ENCODE peak calls at places on chromosomes 11 and 22, in six cellular contexts. One of them, this sample, is unnamed.

GRCh38 chr11:119031912-119032280 is 1.2 kb upstream of the SLC37A4 start:
- DNase-seq in left ventricle myocardium inferior: no peak
- DNase-seq in AG09309: no peak
- DNase-seq in OCI-LY7: no peak
- DNase-seq in AG09319: no peak
- DNase-seq in HFFc6: no peak
- DNase-seq in this sample: no peak

GRCh38 chr22:39706406-39707150 is 136.0 kb downstream of the CACNA1I start:
- DNase-seq in AG09319: no peak
- DNase-seq in left ventricle myocardium inferior: no peak
- DNase-seq in HFFc6: no peak
- DNase-seq in OCI-LY7: no peak
- DNase-seq in AG09309: no peak
- DNase-seq in this sample: no peak

GRCh38 chr11:74000770-74001169 is 8.1 kb downstream of the UCP3 start:
- DNase-seq in left ventricle myocardium inferior: no peak
- DNase-seq in OCI-LY7: no peak
- DNase-seq in AG09309: no peak
- DNase-seq in AG09319: no peak
- DNase-seq in HFFc6: no peak
- DNase-seq in this sample: no peak

GRCh38 chr11:60915250-60915914 is 1.4 kb downstream of the TMEM109 start:
- DNase-seq in AG09309: no peak
- DNase-seq in left ventricle myocardium inferior: peak; percentile 49
- DNase-seq in OCI-LY7: peak; percentile 87
- DNase-seq in HFFc6: peak; percentile 65
- DNase-seq in AG09319: no peak
- DNase-seq in this sample: peak; percentile 76

GRCh38 chr11:47714554-47715081 is 551 bp downstream of the AGBL2 start:
- DNase-seq in left ventricle myocardium inferior: no peak
- DNase-seq in AG09309: no peak
- DNase-seq in HFFc6: no peak
- DNase-seq in OCI-LY7: no peak
- DNase-seq in AG09319: no peak
- DNase-seq in this sample: peak; percentile 34

GRCh38 chr11:126165366-126166156 is 45.9 kb downstream of the RPUSD4 start:
- DNase-seq in AG09309: no peak
- DNase-seq in left ventricle myocardium inferior: peak; percentile 1
- DNase-seq in HFFc6: no peak
- DNase-seq in AG09319: no peak
- DNase-seq in OCI-LY7: no peak
- DNase-seq in this sample: no peak

GRCh38 chr11:110712643-110713468 is 619 bp upstream of the ARHGAP20 start:
- DNase-seq in HFFc6: no peak
- DNase-seq in left ventricle myocardium inferior: no peak
- DNase-seq in AG09309: no peak
- DNase-seq in OCI-LY7: no peak
- DNase-seq in AG09319: no peak
- DNase-seq in this sample: no peak

GRCh38 chr11:27621440-27622161 is 78.7 kb downstream of the BDNF start:
- DNase-seq in AG09309: no peak
- DNase-seq in HFFc6: no peak
- DNase-seq in left ventricle myocardium inferior: no peak
- DNase-seq in AG09319: no peak
- DNase-seq in OCI-LY7: no peak
- DNase-seq in this sample: no peak

GRCh38 chr11:109247071-109247470 is 174.9 kb upstream of the C11orf87 start:
- DNase-seq in HFFc6: peak; percentile 14
- DNase-seq in OCI-LY7: no peak
- DNase-seq in AG09319: no peak
- DNase-seq in AG09309: no peak
- DNase-seq in left ventricle myocardium inferior: no peak
- DNase-seq in this sample: no peak

GRCh38 chr11:44212128-44212527 is 97.8 kb downstream of the ALX4 start:
- DNase-seq in HFFc6: no peak
- DNase-seq in AG09309: no peak
- DNase-seq in AG09319: no peak
- DNase-seq in OCI-LY7: no peak
- DNase-seq in left ventricle myocardium inferior: no peak
- DNase-seq in this sample: no peak

GRCh38 chr11:45021001-45021400 is 70.3 kb upstream of the TP53I11 start:
- DNase-seq in HFFc6: no peak
- DNase-seq in AG09319: no peak
- DNase-seq in AG09309: no peak
- DNase-seq in OCI-LY7: peak; percentile 34
- DNase-seq in left ventricle myocardium inferior: no peak
- DNase-seq in this sample: no peak

GRCh38 chr22:38471237-38471636 is 3.3 kb downstream of the KDELR3 start:
- DNase-seq in AG09319: no peak
- DNase-seq in AG09309: no peak
- DNase-seq in OCI-LY7: no peak
- DNase-seq in left ventricle myocardium inferior: no peak
- DNase-seq in HFFc6: no peak
- DNase-seq in this sample: no peak

GRCh38 chr11:70225629-70226582 is 22.8 kb downstream of the FADD start:
- DNase-seq in left ventricle myocardium inferior: no peak
- DNase-seq in AG09319: no peak
- DNase-seq in HFFc6: no peak
- DNase-seq in AG09309: no peak
- DNase-seq in OCI-LY7: no peak
- DNase-seq in this sample: no peak

GRCh38 chr11:48101958-48102357 is 114.7 kb upstream of the OR4B1 start:
- DNase-seq in AG09319: no peak
- DNase-seq in AG09309: no peak
- DNase-seq in OCI-LY7: no peak
- DNase-seq in HFFc6: no peak
- DNase-seq in left ventricle myocardium inferior: no peak
- DNase-seq in this sample: no peak

GRCh38 chr22:36853407-36854099 is 7.3 kb upstream of the NCF4 start:
- DNase-seq in AG09309: no peak
- DNase-seq in HFFc6: peak; percentile 52
- DNase-seq in left ventricle myocardium inferior: peak; percentile 65
- DNase-seq in AG09319: no peak
- DNase-seq in OCI-LY7: peak; percentile 81
- DNase-seq in this sample: peak; percentile 78

GRCh38 chr22:29032584-29032983 is 29.0 kb downstream of the C22orf31 start:
- DNase-seq in AG09309: no peak
- DNase-seq in OCI-LY7: no peak
- DNase-seq in AG09319: no peak
- DNase-seq in left ventricle myocardium inferior: no peak
- DNase-seq in HFFc6: no peak
- DNase-seq in this sample: no peak

GRCh38 chr11:73974611-73975478 is 7.8 kb downstream of the UCP2 start:
- DNase-seq in AG09319: no peak
- DNase-seq in HFFc6: no peak
- DNase-seq in OCI-LY7: no peak
- DNase-seq in AG09309: no peak
- DNase-seq in left ventricle myocardium inferior: no peak
- DNase-seq in this sample: no peak

GRCh38 chr22:32627091-32627490 is 152.5 kb downstream of the FBXO7 start:
- DNase-seq in HFFc6: no peak
- DNase-seq in AG09309: no peak
- DNase-seq in left ventricle myocardium inferior: peak; percentile 53
- DNase-seq in OCI-LY7: no peak
- DNase-seq in AG09319: no peak
- DNase-seq in this sample: no peak

GRCh38 chr22:43976861-43977795 is 21.9 kb downstream of the SAMM50 start:
- DNase-seq in AG09319: no peak
- DNase-seq in HFFc6: no peak
- DNase-seq in left ventricle myocardium inferior: no peak
- DNase-seq in AG09309: no peak
- DNase-seq in OCI-LY7: no peak
- DNase-seq in this sample: no peak

GRCh38 chr22:43972931-43973330 is 17.7 kb downstream of the SAMM50 start:
- DNase-seq in OCI-LY7: no peak
- DNase-seq in left ventricle myocardium inferior: no peak
- DNase-seq in AG09309: no peak
- DNase-seq in AG09319: no peak
- DNase-seq in HFFc6: no peak
- DNase-seq in this sample: no peak

GRCh38 chr22:43975041-43975440 is 19.8 kb downstream of the SAMM50 start:
- DNase-seq in AG09319: no peak
- DNase-seq in OCI-LY7: no peak
- DNase-seq in left ventricle myocardium inferior: no peak
- DNase-seq in HFFc6: no peak
- DNase-seq in AG09309: no peak
- DNase-seq in this sample: no peak

GRCh38 chr22:43971112-43971511 is 15.9 kb downstream of the SAMM50 start:
- DNase-seq in AG09319: no peak
- DNase-seq in OCI-LY7: no peak
- DNase-seq in AG09309: no peak
- DNase-seq in left ventricle myocardium inferior: no peak
- DNase-seq in HFFc6: no peak
- DNase-seq in this sample: no peak

DNA sequence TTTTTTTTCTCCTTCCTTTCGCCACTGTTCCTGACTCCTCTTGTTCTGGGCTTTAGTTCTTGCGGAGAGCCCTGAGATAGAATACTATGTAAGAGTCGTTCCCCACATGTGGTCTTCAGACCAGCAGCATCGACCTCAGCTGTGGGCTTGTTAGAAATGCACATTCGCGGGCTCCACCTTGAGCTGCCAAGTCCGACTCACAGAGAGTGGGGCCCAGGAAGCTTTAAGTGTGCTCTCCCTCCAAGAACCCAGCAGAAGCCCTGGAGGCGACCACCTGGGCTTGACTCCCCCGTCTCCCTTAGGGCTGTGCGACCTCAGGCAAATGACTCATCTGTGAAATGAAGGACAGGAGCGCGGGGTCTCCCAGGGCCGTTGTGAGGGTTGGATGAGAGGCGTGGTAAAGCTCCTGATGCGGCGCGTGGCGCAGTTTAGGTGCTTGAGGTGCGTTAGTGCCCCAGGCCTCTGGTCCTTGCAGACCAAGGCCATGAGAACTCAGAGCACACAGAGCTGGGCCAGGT is 18.8 kb downstream of the SAMM50 start:
- DNase-seq in AG09319: no peak
- DNase-seq in AG09309: no peak
- DNase-seq in OCI-LY7: no peak
- DNase-seq in HFFc6: no peak
- DNase-seq in left ventricle myocardium inferior: no peak
- DNase-seq in this sample: no peak
- TF ChIP-seq CTCF in AG09319: no peak
- TF ChIP-seq CTCF in AG09309: no peak
- TF ChIP-seq CTCF in OCI-LY7: no peak
- TF ChIP-seq CTCF in HFFc6: no peak
- TF ChIP-seq CTCF in left ventricle myocardium inferior: no peak
- TF ChIP-seq CTCF in this sample: no peak

GRCh38 chr11:69163842-69164241 is 8.1 kb downstream of the SMIM38 start:
- DNase-seq in AG09309: no peak
- DNase-seq in AG09319: no peak
- DNase-seq in HFFc6: no peak
- DNase-seq in OCI-LY7: no peak
- DNase-seq in left ventricle myocardium inferior: no peak
- DNase-seq in this sample: no peak

GRCh38 chr11:69166186-69167115 is 10.7 kb downstream of the SMIM38 start:
- DNase-seq in AG09319: peak; percentile 19
- DNase-seq in OCI-LY7: peak; percentile 2
- DNase-seq in HFFc6: peak; percentile 74
- DNase-seq in left ventricle myocardium inferior: peak; percentile 30
- DNase-seq in AG09309: peak; percentile 32
- DNase-seq in this sample: peak; percentile 91

GRCh38 chr11:69165775-69166174 is 10.0 kb downstream of the SMIM38 start:
- DNase-seq in AG09319: no peak
- DNase-seq in left ventricle myocardium inferior: no peak
- DNase-seq in AG09309: no peak
- DNase-seq in HFFc6: no peak
- DNase-seq in OCI-LY7: no peak
- DNase-seq in this sample: no peak

GRCh38 chr11:69162505-69162904 is 6.8 kb downstream of the SMIM38 start:
- DNase-seq in OCI-LY7: no peak
- DNase-seq in left ventricle myocardium inferior: no peak
- DNase-seq in AG09309: no peak
- DNase-seq in AG09319: no peak
- DNase-seq in HFFc6: no peak
- DNase-seq in this sample: no peak

DNA sequence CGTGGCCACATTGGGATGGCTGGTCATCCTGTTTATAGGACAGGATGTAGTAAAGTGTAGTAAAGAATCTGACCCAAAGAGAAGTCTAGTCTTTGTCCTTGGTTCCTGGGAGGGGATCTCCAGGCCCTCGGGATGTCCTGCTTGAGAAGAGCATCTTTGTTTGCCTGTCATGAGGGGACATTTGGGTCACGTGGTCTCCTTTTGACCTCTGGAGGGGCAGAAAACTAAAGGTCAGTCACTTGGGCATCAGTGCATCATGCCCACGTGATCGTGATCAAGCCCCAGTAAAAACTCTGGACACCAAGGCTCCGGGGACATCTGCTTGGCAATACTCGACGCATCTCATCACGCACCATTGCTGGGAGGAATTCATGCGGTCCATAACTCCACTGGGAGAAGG is 9.1 kb downstream of the SMIM38 start:
- DNase-seq in AG09319: no peak
- DNase-seq in HFFc6: no peak
- DNase-seq in AG09309: no peak
- DNase-seq in OCI-LY7: no peak
- DNase-seq in left ventricle myocardium inferior: no peak
- DNase-seq in this sample: no peak
- TF ChIP-seq CTCF in AG09319: no peak
- TF ChIP-seq CTCF in HFFc6: no peak
- TF ChIP-seq CTCF in AG09309: no peak
- TF ChIP-seq CTCF in OCI-LY7: no peak
- TF ChIP-seq CTCF in left ventricle myocardium inferior: no peak
- TF ChIP-seq CTCF in this sample: no peak

GRCh38 chr11:117781650-117782049 is 15.4 kb downstream of the DSCAML1 start:
- DNase-seq in AG09319: no peak
- DNase-seq in AG09309: no peak
- DNase-seq in OCI-LY7: no peak
- DNase-seq in HFFc6: no peak
- DNase-seq in left ventricle myocardium inferior: no peak
- DNase-seq in this sample: no peak
- TF ChIP-seq CTCF in AG09319: no peak
- TF ChIP-seq CTCF in AG09309: no peak
- TF ChIP-seq CTCF in OCI-LY7: no peak
- TF ChIP-seq CTCF in HFFc6: no peak
- TF ChIP-seq CTCF in left ventricle myocardium inferior: no peak
- TF ChIP-seq CTCF in this sample: no peak

DNA sequence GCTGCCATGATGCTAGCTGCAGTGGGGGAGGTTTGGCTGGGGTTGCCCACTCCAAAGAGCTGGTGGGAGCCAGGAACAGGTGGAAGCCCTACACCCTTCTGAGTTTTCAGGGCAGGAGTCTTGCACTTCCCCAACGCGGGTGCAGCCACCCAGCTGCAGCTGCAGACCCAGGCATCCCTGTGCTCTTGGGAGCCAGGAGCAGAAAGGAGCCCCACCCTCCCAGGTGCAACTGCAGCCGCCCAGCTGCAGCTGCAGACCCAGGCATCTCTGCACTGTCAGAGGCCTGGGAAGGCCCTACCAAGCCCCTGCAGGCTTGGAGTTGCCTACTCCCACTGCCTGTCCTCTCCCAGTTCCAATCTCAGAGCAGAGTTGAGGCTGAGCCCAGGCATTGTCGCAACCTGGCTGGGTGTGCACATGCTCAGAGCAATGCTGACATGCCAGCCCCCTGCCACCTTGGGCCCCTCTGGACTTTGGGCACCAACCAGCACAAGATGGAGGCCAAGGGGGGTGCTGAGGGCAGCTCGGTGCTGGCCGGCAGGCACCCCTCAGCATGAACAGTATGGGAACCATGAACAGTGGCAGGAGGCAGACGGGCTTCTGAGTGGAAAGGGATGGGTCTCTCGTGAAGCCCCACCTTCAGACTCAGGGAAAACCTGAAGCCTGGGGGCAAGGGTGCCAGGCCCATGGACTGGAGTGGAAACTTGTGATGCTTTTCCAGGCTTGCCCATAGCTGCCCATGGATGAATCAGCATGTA is 195.4 kb downstream of the DCDC1 start:
- DNase-seq in OCI-LY7: no peak
- DNase-seq in AG09309: no peak
- DNase-seq in HFFc6: no peak
- DNase-seq in AG09319: no peak
- DNase-seq in left ventricle myocardium inferior: no peak
- DNase-seq in this sample: no peak
- TF ChIP-seq CTCF in OCI-LY7: no peak
- TF ChIP-seq CTCF in AG09309: no peak
- TF ChIP-seq CTCF in HFFc6: no peak
- TF ChIP-seq CTCF in AG09319: no peak
- TF ChIP-seq CTCF in left ventricle myocardium inferior: no peak
- TF ChIP-seq CTCF in this sample: no peak